ENCODE peak calls at places on chromosomes 13 and 19, in nine cellular contexts. Q is tibial nerve, P is OCI-LY7, K is kidney epithelial cell, H is astrocyte of the spinal cord, D is AG04450, Z is AG09319, G is pancreas, S is heart left ventricle. T is an unnamed sample.

GRCh38 chr19:843180-843835 is 2.5 kb downstream of the PRTN3 start:
- DNase-seq in K (no peak), S (no peak), D (no peak), Z (no peak), P (no peak), Q (no peak), H (no peak), G (no peak), T (no peak)

GRCh38 chr13:30797847-30798246 is 62.5 kb downstream of the ALOX5AP start:
- DNase-seq in Z (no peak), G (no peak), D (no peak), K (no peak), H (no peak), Q (no peak), S (no peak), P (no peak), T (no peak)

GRCh38 chr13:31891472-31891871 is 140.1 kb upstream of the FRY start:
- DNase-seq in G (no peak), H (no peak), S (no peak), P (no peak), K (peak; percentile 35), Q (no peak), Z (no peak), D (no peak), T (no peak)

GRCh38 chr19:7524992-7525739 is 2.7 kb downstream of the MCOLN1 start:
- DNase-seq in Z (no peak), H (no peak), G (no peak), Q (no peak), S (no peak), D (no peak), P (no peak), K (no peak), T (no peak)

GRCh38 chr13:26517931-26518330 is 39.6 kb upstream of the WASF3 start:
- DNase-seq in Z (no peak), G (no peak), P (no peak), Q (no peak), S (no peak), H (no peak), D (no peak), K (no peak), T (no peak)

GRCh38 chr19:574658-575526 is 2.5 kb downstream of the BSG start:
- DNase-seq in G (no peak), Q (no peak), D (no peak), Z (no peak), K (no peak), P (peak; percentile 39), H (peak; percentile 44), S (peak; percentile 75), T (peak; percentile 77)

GRCh38 chr13:110138009-110138699 is 168.8 kb downstream of the COL4A1 start:
- DNase-seq in G (peak; percentile 59), P (peak; percentile 2), K (peak; percentile 56), S (peak; percentile 58), H (peak; percentile 83), D (no peak), Z (no peak), Q (peak; percentile 43), T (peak; percentile 73)

GRCh38 chr13:36282818-36283432 is 14.7 kb downstream of the CCDC169 start:
- DNase-seq in G (no peak), S (no peak), P (peak; percentile 31), D (peak; percentile 4), K (peak; percentile 10), H (peak; percentile 54), Q (no peak), Z (no peak), T (peak; percentile 15)

GRCh38 chr13:23905766-23906165 is 8.5 kb upstream of the C1QTNF9B start:
- DNase-seq in G (no peak), P (no peak), Z (no peak), K (no peak), D (no peak), S (no peak), H (no peak), Q (no peak), T (no peak)

GRCh38 chr13:114228176-114228575 is 6.5 kb upstream of the CDC16 start:
- DNase-seq in G (no peak), P (no peak), D (no peak), K (no peak), S (no peak), H (no peak), Q (no peak), Z (no peak), T (no peak)
- TF ChIP-seq CTCF in G (no peak), P (no peak), D (no peak), K (no peak), S (no peak), H (no peak), Q (no peak), Z (no peak), T (no peak)

GRCh38 chr13:38325426-38325825 is 24.2 kb upstream of the UFM1 start:
- DNase-seq in S (no peak), P (no peak), K (no peak), Q (no peak), H (no peak), G (no peak), Z (no peak), D (no peak), T (no peak)

DNA sequence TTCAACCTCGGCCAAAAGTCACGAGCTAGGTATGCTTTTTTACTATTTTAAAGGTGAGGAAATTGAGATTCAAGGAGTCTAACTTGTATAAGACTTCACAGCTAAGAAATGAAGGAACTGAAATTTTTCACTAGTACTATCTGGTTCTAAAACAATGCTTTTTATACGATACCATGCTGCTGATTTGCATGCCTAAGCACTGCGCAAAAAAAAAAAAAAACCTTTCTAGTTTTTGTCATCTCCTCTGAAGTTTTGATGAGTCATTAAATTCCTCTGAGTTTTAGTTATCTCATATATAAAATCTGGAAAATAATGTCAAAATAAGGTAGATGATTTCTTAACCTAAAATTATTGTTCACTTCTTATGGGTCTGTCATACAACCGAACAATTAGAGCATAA is 28.0 kb upstream of the UFM1 start:
- DNase-seq in H (no peak), D (no peak), K (no peak), S (no peak), G (no peak), P (no peak), Z (no peak), Q (no peak), T (no peak)
- TF ChIP-seq CTCF in H (no peak), D (no peak), K (no peak), S (no peak), G (no peak), P (no peak), Z (no peak), Q (no peak), T (no peak)

GRCh38 chr13:113558461-113558860 is 26.1 kb upstream of the TFDP1 start:
- DNase-seq in P (no peak), D (no peak), S (no peak), Q (no peak), Z (no peak), H (no peak), K (no peak), G (no peak), T (no peak)

GRCh38 chr13:113555141-113555540 is 29.4 kb upstream of the TFDP1 start:
- DNase-seq in D (no peak), Z (no peak), H (no peak), S (no peak), K (no peak), G (no peak), P (no peak), Q (no peak), T (no peak)

GRCh38 chr13:113554333-113554700 is 30.2 kb upstream of the TFDP1 start:
- DNase-seq in Z (no peak), P (no peak), Q (no peak), S (no peak), K (no peak), D (no peak), H (no peak), G (no peak), T (no peak)

GRCh38 chr13:113559061-113559460 is 25.5 kb upstream of the TFDP1 start:
- DNase-seq in H (no peak), S (no peak), D (no peak), K (no peak), G (no peak), Q (no peak), P (no peak), Z (no peak), T (no peak)

DNA sequence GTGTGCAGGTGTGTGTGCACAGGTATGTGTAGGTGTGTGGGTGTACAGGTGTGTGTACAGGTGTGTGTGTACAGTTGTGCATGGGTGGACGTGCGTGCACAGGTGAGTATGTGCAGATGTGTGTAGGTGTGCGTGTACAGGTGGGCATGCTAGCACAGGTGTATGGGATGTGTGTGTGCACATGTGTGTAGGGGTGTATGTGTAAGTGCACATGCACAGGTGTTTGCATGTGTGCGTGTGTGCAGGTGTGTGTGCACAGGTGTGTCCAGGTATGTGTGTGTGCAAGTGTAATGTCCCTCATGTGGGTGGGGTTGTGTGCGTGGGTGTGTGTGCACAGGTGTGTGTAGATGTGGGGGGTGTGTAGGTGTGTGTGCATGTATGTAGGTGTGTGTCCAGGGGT is 27.5 kb upstream of the TFDP1 start:
- DNase-seq in H (no peak), Z (no peak), Q (no peak), S (no peak), D (no peak), K (no peak), G (no peak), P (no peak), T (no peak)
- TF ChIP-seq CTCF in H (no peak), Z (no peak), Q (no peak), S (no peak), D (no peak), K (no peak), G (no peak), P (no peak), T (no peak)

DNA sequence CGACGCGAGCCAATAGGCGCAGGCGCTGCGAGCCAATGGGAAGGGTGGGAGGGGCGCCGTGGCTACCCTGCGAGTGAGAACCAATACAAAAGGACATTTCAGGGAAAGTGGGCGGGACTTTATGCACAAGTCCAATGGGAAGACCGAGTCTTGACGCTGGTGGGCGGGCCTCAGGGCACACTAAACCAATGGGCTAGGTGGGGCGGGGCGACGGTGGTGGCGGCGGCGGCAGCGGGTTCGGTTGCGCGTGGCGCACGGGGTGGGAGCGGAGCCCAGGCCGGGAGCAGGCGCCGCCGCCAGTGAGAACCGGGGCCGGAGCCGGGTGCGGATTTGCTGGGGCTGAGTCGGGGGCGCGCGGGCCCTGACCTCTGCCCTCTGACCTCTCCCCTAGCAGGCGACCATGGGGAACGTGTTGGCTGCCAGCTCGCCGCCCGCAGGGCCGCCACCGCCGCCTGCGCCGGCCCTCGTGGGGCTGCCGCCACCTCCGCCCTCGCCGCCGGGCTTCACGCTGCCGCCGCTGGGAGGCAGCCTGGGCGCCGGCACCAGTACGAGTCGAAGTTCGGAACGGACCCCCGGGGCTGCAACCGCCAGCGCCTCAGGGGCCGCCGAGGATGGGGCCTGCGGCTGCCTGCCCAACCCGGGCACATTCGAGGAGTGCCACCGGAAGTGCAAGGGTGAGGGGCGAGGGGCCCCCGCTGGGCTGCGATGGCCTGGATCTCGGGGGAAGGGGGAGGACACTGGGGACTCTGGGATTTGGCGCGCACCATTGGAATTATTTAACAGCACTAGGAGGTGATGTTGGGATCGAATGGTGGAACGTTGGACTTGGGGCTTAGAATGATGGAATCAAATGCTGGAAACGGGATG is at the start of gene TOMM40:
- DNase-seq in S (no peak), G (no peak), Z (peak; percentile 99), Q (no peak), P (peak; percentile 33), D (no peak), K (peak; percentile 98), H (no peak), T (peak; percentile 100)
- TF ChIP-seq CTCF in S (no peak), G (no peak), Z (no peak), Q (no peak), P (peak; percentile 32), D (no peak), K (no peak), H (no peak), T (no peak)

T was measured in GM20000.